ENCODE peak calls at places on chromosomes 3 and 15, in five cellular contexts. One of them, this sample, is unnamed.

GRCh38 chr15:47991376-47991775 is 129.4 kb upstream of the SLC24A5 start:
- DNase-seq in BJ: no peak
- DNase-seq in choroid plexus epithelial cell: peak; percentile 20
- DNase-seq in kidney epithelial cell: no peak
- DNase-seq in CD8-positive, alpha-beta T cell: no peak
- DNase-seq in this sample: peak; percentile 48

GRCh38 chr3:42505849-42506410 is 3.5 kb downstream of the VIPR1 start:
- DNase-seq in BJ: no peak
- DNase-seq in choroid plexus epithelial cell: no peak
- DNase-seq in kidney epithelial cell: no peak
- DNase-seq in CD8-positive, alpha-beta T cell: no peak
- DNase-seq in this sample: no peak

GRCh38 chr3:195587406-195587805 is 3.7 kb upstream of the APOD start:
- DNase-seq in BJ: no peak
- DNase-seq in choroid plexus epithelial cell: no peak
- DNase-seq in kidney epithelial cell: no peak
- DNase-seq in CD8-positive, alpha-beta T cell: no peak
- DNase-seq in this sample: no peak

GRCh38 chr15:81939604-81940440 is 106.0 kb downstream of the MEX3B start:
- DNase-seq in BJ: no peak
- DNase-seq in choroid plexus epithelial cell: peak; percentile 76
- DNase-seq in kidney epithelial cell: no peak
- DNase-seq in CD8-positive, alpha-beta T cell: no peak
- DNase-seq in this sample: peak; percentile 66

GRCh38 chr15:67335534-67336222 is 81.1 kb downstream of the IQCH start:
- DNase-seq in BJ: no peak
- DNase-seq in choroid plexus epithelial cell: no peak
- DNase-seq in kidney epithelial cell: no peak
- DNase-seq in CD8-positive, alpha-beta T cell: no peak
- DNase-seq in this sample: no peak

GRCh38 chr3:31936661-31937060 is 44.4 kb downstream of the OSBPL10 start:
- DNase-seq in BJ: no peak
- DNase-seq in choroid plexus epithelial cell: peak; percentile 61
- DNase-seq in kidney epithelial cell: no peak
- DNase-seq in CD8-positive, alpha-beta T cell: no peak
- DNase-seq in this sample: no peak

GRCh38 chr15:36940207-36940606 is 160.1 kb downstream of the MEIS2 start:
- DNase-seq in BJ: no peak
- DNase-seq in choroid plexus epithelial cell: no peak
- DNase-seq in kidney epithelial cell: no peak
- DNase-seq in CD8-positive, alpha-beta T cell: no peak
- DNase-seq in this sample: no peak

GRCh38 chr3:184562146-184562861 is 719 bp downstream of the EPHB3 start:
- DNase-seq in BJ: no peak
- DNase-seq in choroid plexus epithelial cell: no peak
- DNase-seq in kidney epithelial cell: no peak
- DNase-seq in CD8-positive, alpha-beta T cell: no peak
- DNase-seq in this sample: no peak

GRCh38 chr15:92803852-92804609 is 96.1 kb upstream of the CHD2 start:
- DNase-seq in BJ: peak; percentile 100
- DNase-seq in choroid plexus epithelial cell: peak; percentile 100
- DNase-seq in kidney epithelial cell: peak; percentile 100
- DNase-seq in CD8-positive, alpha-beta T cell: no peak
- DNase-seq in this sample: peak; percentile 100

GRCh38 chr3:16520636-16521579 is 7.4 kb upstream of the RFTN1 start:
- DNase-seq in BJ: no peak
- DNase-seq in choroid plexus epithelial cell: no peak
- DNase-seq in kidney epithelial cell: no peak
- DNase-seq in CD8-positive, alpha-beta T cell: no peak
- DNase-seq in this sample: no peak

GRCh38 chr3:155870133-155870944 is at the start of gene GMPS:
- DNase-seq in BJ: peak; percentile 61
- DNase-seq in choroid plexus epithelial cell: peak; percentile 94
- DNase-seq in kidney epithelial cell: peak; percentile 60
- DNase-seq in CD8-positive, alpha-beta T cell: peak; percentile 90
- DNase-seq in this sample: peak; percentile 84

GRCh38 chr3:155876037-155876436 is 5.6 kb downstream of the GMPS start:
- DNase-seq in BJ: no peak
- DNase-seq in choroid plexus epithelial cell: no peak
- DNase-seq in kidney epithelial cell: no peak
- DNase-seq in CD8-positive, alpha-beta T cell: no peak
- DNase-seq in this sample: no peak

GRCh38 chr3:155870945-155871745 is 695 bp downstream of the GMPS start:
- DNase-seq in BJ: no peak
- DNase-seq in choroid plexus epithelial cell: peak; percentile 20
- DNase-seq in kidney epithelial cell: no peak
- DNase-seq in CD8-positive, alpha-beta T cell: peak; percentile 15
- DNase-seq in this sample: peak; percentile 25

GRCh38 chr3:155871746-155872158 is 1.3 kb downstream of the GMPS start:
- DNase-seq in BJ: no peak
- DNase-seq in choroid plexus epithelial cell: peak; percentile 48
- DNase-seq in kidney epithelial cell: no peak
- DNase-seq in CD8-positive, alpha-beta T cell: no peak
- DNase-seq in this sample: no peak

GRCh38 chr3:155872904-155873646 is 2.6 kb downstream of the GMPS start:
- DNase-seq in BJ: no peak
- DNase-seq in choroid plexus epithelial cell: no peak
- DNase-seq in kidney epithelial cell: no peak
- DNase-seq in CD8-positive, alpha-beta T cell: no peak
- DNase-seq in this sample: no peak
- H3K4me3 ChIP-seq in BJ: no peak overlapping the region
- H3K4me3 ChIP-seq in choroid plexus epithelial cell: no peak overlapping the region
- H3K4me3 ChIP-seq in kidney epithelial cell: no peak overlapping the region
- H3K4me3 ChIP-seq in CD8-positive, alpha-beta T cell: no peak overlapping the region
- H3K4me3 ChIP-seq in this sample: no peak overlapping the region

DNA sequence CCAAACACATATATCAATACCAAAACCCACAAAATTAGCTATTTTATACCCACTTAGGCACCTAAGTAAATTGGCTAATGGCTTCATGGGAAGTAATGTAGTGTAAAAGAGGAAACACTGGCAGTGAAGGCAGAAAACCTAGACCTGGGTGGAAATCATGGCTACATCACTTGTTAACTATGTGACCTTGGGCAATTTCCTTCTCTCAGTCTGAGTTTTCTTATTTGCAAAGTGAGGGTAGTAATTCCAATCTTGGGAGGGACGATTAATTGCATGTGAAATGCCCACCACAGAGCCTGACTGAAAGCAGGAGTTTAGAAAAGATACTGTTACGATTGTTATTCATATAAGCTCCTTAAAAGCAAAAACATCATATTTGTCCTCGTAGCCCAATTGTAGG is 6.1 kb downstream of the PTPN9 start:
- DNase-seq in BJ: peak; percentile 35
- DNase-seq in choroid plexus epithelial cell: peak; percentile 69
- DNase-seq in kidney epithelial cell: no peak
- DNase-seq in CD8-positive, alpha-beta T cell: no peak
- DNase-seq in this sample: no peak
- H3K4me3 ChIP-seq in BJ: no peak overlapping the region
- H3K4me3 ChIP-seq in choroid plexus epithelial cell: no peak overlapping the region
- H3K4me3 ChIP-seq in kidney epithelial cell: no peak overlapping the region
- H3K4me3 ChIP-seq in CD8-positive, alpha-beta T cell: no peak overlapping the region
- H3K4me3 ChIP-seq in this sample: no peak overlapping the region

GRCh38 chr3:85560088-85560790 is 601.5 kb downstream of the CADM2 start:
- DNase-seq in BJ: no peak
- DNase-seq in choroid plexus epithelial cell: peak; percentile 65
- DNase-seq in kidney epithelial cell: no peak
- DNase-seq in CD8-positive, alpha-beta T cell: no peak
- DNase-seq in this sample: peak; percentile 45
- H3K4me3 ChIP-seq in BJ: no peak overlapping the region
- H3K4me3 ChIP-seq in choroid plexus epithelial cell: no peak overlapping the region
- H3K4me3 ChIP-seq in kidney epithelial cell: no peak overlapping the region
- H3K4me3 ChIP-seq in CD8-positive, alpha-beta T cell: no peak overlapping the region
- H3K4me3 ChIP-seq in this sample: no peak overlapping the region

DNA sequence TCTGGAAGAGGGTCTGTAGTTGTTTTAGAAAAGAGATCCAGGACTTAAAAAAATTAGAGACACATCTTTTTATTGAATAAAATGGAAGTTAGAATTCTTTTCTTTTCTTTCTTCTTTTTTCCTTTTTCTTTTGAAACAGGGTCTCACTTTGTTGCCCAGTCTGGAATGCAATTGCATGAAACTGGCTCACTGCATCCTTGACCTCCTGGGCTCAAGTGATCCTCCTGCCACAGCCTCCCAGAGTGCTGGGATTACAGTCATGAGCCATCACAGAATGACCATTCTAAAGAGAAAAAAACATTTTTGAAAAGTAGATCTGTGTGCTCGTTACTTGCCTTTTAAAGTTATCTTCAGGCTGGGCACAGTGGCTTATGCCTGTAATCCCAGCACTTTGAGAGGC is 3.6 kb downstream of the ATXN7 start:
- DNase-seq in BJ: no peak
- DNase-seq in choroid plexus epithelial cell: no peak
- DNase-seq in kidney epithelial cell: no peak
- DNase-seq in CD8-positive, alpha-beta T cell: no peak
- DNase-seq in this sample: no peak
- H3K4me3 ChIP-seq in BJ: no peak overlapping the region
- H3K4me3 ChIP-seq in choroid plexus epithelial cell: no peak overlapping the region
- H3K4me3 ChIP-seq in kidney epithelial cell: no peak overlapping the region
- H3K4me3 ChIP-seq in CD8-positive, alpha-beta T cell: no peak overlapping the region
- H3K4me3 ChIP-seq in this sample: no peak overlapping the region

GRCh38 chr3:38105525-38105924 is 31.4 kb downstream of the ACAA1 start:
- DNase-seq in BJ: no peak
- DNase-seq in choroid plexus epithelial cell: no peak
- DNase-seq in kidney epithelial cell: no peak
- DNase-seq in CD8-positive, alpha-beta T cell: no peak
- DNase-seq in this sample: no peak

GRCh38 chr3:38098376-38098723 is 38.6 kb downstream of the ACAA1 start:
- DNase-seq in BJ: no peak
- DNase-seq in choroid plexus epithelial cell: no peak
- DNase-seq in kidney epithelial cell: no peak
- DNase-seq in CD8-positive, alpha-beta T cell: no peak
- DNase-seq in this sample: no peak

GRCh38 chr3:38097446-38098375 is 39.2 kb downstream of the ACAA1 start:
- DNase-seq in BJ: no peak
- DNase-seq in choroid plexus epithelial cell: no peak
- DNase-seq in kidney epithelial cell: no peak
- DNase-seq in CD8-positive, alpha-beta T cell: no peak
- DNase-seq in this sample: no peak

GRCh38 chr3:38099518-38099917 is 37.4 kb downstream of the ACAA1 start:
- DNase-seq in BJ: no peak
- DNase-seq in choroid plexus epithelial cell: no peak
- DNase-seq in kidney epithelial cell: no peak
- DNase-seq in CD8-positive, alpha-beta T cell: no peak
- DNase-seq in this sample: no peak

DNA sequence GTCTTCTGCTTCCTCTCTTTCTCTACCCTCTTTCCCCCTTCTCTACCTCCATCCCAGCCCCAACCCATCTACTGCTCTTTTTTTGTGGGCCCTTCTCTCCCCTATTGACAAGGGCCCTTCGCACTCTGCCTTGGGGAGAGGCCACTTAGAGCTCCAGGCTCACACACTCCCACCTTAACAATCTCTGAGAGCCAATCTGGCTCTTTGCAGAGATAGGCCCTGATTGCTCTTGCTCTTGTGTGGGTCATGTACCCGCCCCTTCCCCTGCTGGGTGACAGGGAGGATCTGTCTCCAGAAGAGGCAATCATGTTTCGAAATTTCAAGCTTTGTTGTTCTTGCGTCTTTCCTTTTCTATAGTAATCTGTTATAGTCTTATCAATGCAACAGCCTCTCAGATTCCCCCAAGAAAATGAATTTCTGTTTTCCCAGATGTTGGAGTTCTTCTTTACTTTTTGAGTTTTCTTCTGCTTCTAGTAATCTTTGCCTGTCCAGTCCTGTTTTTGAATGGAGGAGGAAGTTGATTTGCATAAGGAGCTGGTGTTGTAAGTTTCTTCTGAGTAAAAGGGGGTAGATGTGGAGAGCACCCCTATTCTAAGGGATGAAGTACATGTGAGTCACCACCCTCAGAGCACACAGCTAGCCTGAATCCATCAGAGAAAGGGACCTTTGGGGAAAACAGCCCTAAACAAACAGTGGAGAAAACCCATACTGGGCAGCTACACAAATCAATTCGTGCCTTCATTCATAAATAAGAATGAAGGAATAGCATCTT is 34.7 kb downstream of the ACAA1 start:
- DNase-seq in BJ: no peak
- DNase-seq in choroid plexus epithelial cell: no peak
- DNase-seq in kidney epithelial cell: no peak
- DNase-seq in CD8-positive, alpha-beta T cell: no peak
- DNase-seq in this sample: no peak
- H3K4me3 ChIP-seq in BJ: no peak overlapping the region
- H3K4me3 ChIP-seq in choroid plexus epithelial cell: no peak overlapping the region
- H3K4me3 ChIP-seq in kidney epithelial cell: no peak overlapping the region
- H3K4me3 ChIP-seq in CD8-positive, alpha-beta T cell: no peak overlapping the region
- H3K4me3 ChIP-seq in this sample: no peak overlapping the region

GRCh38 chr15:40340740-40341400 is at the start of gene CCDC9B:
- DNase-seq in BJ: peak; percentile 41
- DNase-seq in choroid plexus epithelial cell: peak; percentile 91
- DNase-seq in kidney epithelial cell: peak; percentile 54
- DNase-seq in CD8-positive, alpha-beta T cell: no peak
- DNase-seq in this sample: peak; percentile 76
- H3K4me3 ChIP-seq in BJ: peak within 1 kb of the TSS; percentile 44
- H3K4me3 ChIP-seq in choroid plexus epithelial cell: peak within 1 kb of the TSS; percentile 54
- H3K4me3 ChIP-seq in kidney epithelial cell: peak within 1 kb of the TSS; percentile 46
- H3K4me3 ChIP-seq in CD8-positive, alpha-beta T cell: no peak within 1 kb of the TSS
- H3K4me3 ChIP-seq in this sample: peak within 1 kb of the TSS; percentile 35

GRCh38 chr3:20046556-20046955 is 6.3 kb downstream of the KAT2B start:
- DNase-seq in BJ: no peak
- DNase-seq in choroid plexus epithelial cell: no peak
- DNase-seq in kidney epithelial cell: no peak
- DNase-seq in CD8-positive, alpha-beta T cell: no peak
- DNase-seq in this sample: no peak

GRCh38 chr3:20047940-20048339 is 7.7 kb downstream of the KAT2B start:
- DNase-seq in BJ: no peak
- DNase-seq in choroid plexus epithelial cell: no peak
- DNase-seq in kidney epithelial cell: no peak
- DNase-seq in CD8-positive, alpha-beta T cell: no peak
- DNase-seq in this sample: no peak

GRCh38 chr3:20043825-20044224 is 3.6 kb downstream of the KAT2B start:
- DNase-seq in BJ: no peak
- DNase-seq in choroid plexus epithelial cell: no peak
- DNase-seq in kidney epithelial cell: no peak
- DNase-seq in CD8-positive, alpha-beta T cell: no peak
- DNase-seq in this sample: no peak

GRCh38 chr3:20049275-20049674 is 9.0 kb downstream of the KAT2B start:
- DNase-seq in BJ: no peak
- DNase-seq in choroid plexus epithelial cell: no peak
- DNase-seq in kidney epithelial cell: no peak
- DNase-seq in CD8-positive, alpha-beta T cell: no peak
- DNase-seq in this sample: no peak

GRCh38 chr3:20047341-20047779 is 7.1 kb downstream of the KAT2B start:
- DNase-seq in BJ: no peak
- DNase-seq in choroid plexus epithelial cell: no peak
- DNase-seq in kidney epithelial cell: no peak
- DNase-seq in CD8-positive, alpha-beta T cell: no peak
- DNase-seq in this sample: no peak
- H3K4me3 ChIP-seq in BJ: no peak overlapping the region
- H3K4me3 ChIP-seq in choroid plexus epithelial cell: no peak overlapping the region
- H3K4me3 ChIP-seq in kidney epithelial cell: no peak overlapping the region
- H3K4me3 ChIP-seq in CD8-positive, alpha-beta T cell: no peak overlapping the region
- H3K4me3 ChIP-seq in this sample: no peak overlapping the region

GRCh38 chr3:59451800-59452741 is 402.2 kb upstream of the CFAP20DC start:
- DNase-seq in BJ: no peak
- DNase-seq in choroid plexus epithelial cell: no peak
- DNase-seq in kidney epithelial cell: no peak
- DNase-seq in CD8-positive, alpha-beta T cell: no peak
- DNase-seq in this sample: no peak
- H3K4me3 ChIP-seq in BJ: no peak overlapping the region
- H3K4me3 ChIP-seq in choroid plexus epithelial cell: no peak overlapping the region
- H3K4me3 ChIP-seq in kidney epithelial cell: no peak overlapping the region
- H3K4me3 ChIP-seq in CD8-positive, alpha-beta T cell: peak overlapping the region; percentile 22
- H3K4me3 ChIP-seq in this sample: no peak overlapping the region